ENCODE peak calls at places on chromosomes 2 and 18, in seven cellular contexts. One of them, this sample, is unnamed.

GRCh38 chr2:58052978-58053377 is 6.4 kb downstream of the VRK2 start:
- DNase-seq in NCI-H345: no peak
- DNase-seq in stimulated activated CD8-positive, alpha-beta memory T cell treated with anti-CD3 and anti-CD28 coated beads, Interleukin-7, amount 100 ng/mL, for 48 hours: no peak
- DNase-seq in GM12892: no peak
- DNase-seq in left kidney: no peak
- DNase-seq in T47D: no peak
- DNase-seq in CMK: no peak
- DNase-seq in this sample: peak

GRCh38 chr18:37426536-37427080 is 139.0 kb downstream of the CELF4 start:
- DNase-seq in NCI-H345: no peak
- DNase-seq in stimulated activated CD8-positive, alpha-beta memory T cell treated with anti-CD3 and anti-CD28 coated beads, Interleukin-7, amount 100 ng/mL, for 48 hours: no peak
- DNase-seq in GM12892: no peak
- DNase-seq in left kidney: no peak
- DNase-seq in T47D: no peak
- DNase-seq in CMK: no peak
- DNase-seq in this sample: no peak

GRCh38 chr2:133506962-133507361 is 61.3 kb downstream of the NCKAP5 start:
- DNase-seq in NCI-H345: peak
- DNase-seq in stimulated activated CD8-positive, alpha-beta memory T cell treated with anti-CD3 and anti-CD28 coated beads, Interleukin-7, amount 100 ng/mL, for 48 hours: no peak
- DNase-seq in GM12892: no peak
- DNase-seq in left kidney: no peak
- DNase-seq in T47D: no peak
- DNase-seq in CMK: no peak
- DNase-seq in this sample: no peak

GRCh38 chr2:143029141-143029540 is 100.1 kb upstream of the ARHGAP15 start:
- DNase-seq in NCI-H345: no peak
- DNase-seq in stimulated activated CD8-positive, alpha-beta memory T cell treated with anti-CD3 and anti-CD28 coated beads, Interleukin-7, amount 100 ng/mL, for 48 hours: no peak
- DNase-seq in GM12892: no peak
- DNase-seq in left kidney: no peak
- DNase-seq in T47D: no peak
- DNase-seq in CMK: no peak
- DNase-seq in this sample: no peak

GRCh38 chr2:218743072-218743471 is 32.4 kb downstream of the TTLL4 start:
- DNase-seq in NCI-H345: no peak
- DNase-seq in stimulated activated CD8-positive, alpha-beta memory T cell treated with anti-CD3 and anti-CD28 coated beads, Interleukin-7, amount 100 ng/mL, for 48 hours: no peak
- DNase-seq in GM12892: no peak
- DNase-seq in left kidney: no peak
- DNase-seq in T47D: no peak
- DNase-seq in CMK: no peak
- DNase-seq in this sample: no peak

GRCh38 chr2:141187063-141187429 is 943.8 kb downstream of the LRP1B start:
- DNase-seq in NCI-H345: no peak
- DNase-seq in stimulated activated CD8-positive, alpha-beta memory T cell treated with anti-CD3 and anti-CD28 coated beads, Interleukin-7, amount 100 ng/mL, for 48 hours: no peak
- DNase-seq in GM12892: no peak
- DNase-seq in left kidney: peak
- DNase-seq in T47D: no peak
- DNase-seq in CMK: no peak
- DNase-seq in this sample: no peak

GRCh38 chr2:96693286-96694200 is 46.3 kb downstream of the LMAN2L start:
- DNase-seq in NCI-H345: no peak
- DNase-seq in stimulated activated CD8-positive, alpha-beta memory T cell treated with anti-CD3 and anti-CD28 coated beads, Interleukin-7, amount 100 ng/mL, for 48 hours: no peak
- DNase-seq in GM12892: no peak
- DNase-seq in left kidney: no peak
- DNase-seq in T47D: no peak
- DNase-seq in CMK: no peak
- DNase-seq in this sample: no peak

GRCh38 chr18:52348209-52348608 is 8.2 kb downstream of the DCC start:
- DNase-seq in NCI-H345: no peak
- DNase-seq in stimulated activated CD8-positive, alpha-beta memory T cell treated with anti-CD3 and anti-CD28 coated beads, Interleukin-7, amount 100 ng/mL, for 48 hours: no peak
- DNase-seq in GM12892: no peak
- DNase-seq in left kidney: peak
- DNase-seq in T47D: no peak
- DNase-seq in CMK: peak
- DNase-seq in this sample: no peak

GRCh38 chr2:190099890-190100289 is 37.4 kb upstream of the MSTN start:
- DNase-seq in NCI-H345: no peak
- DNase-seq in stimulated activated CD8-positive, alpha-beta memory T cell treated with anti-CD3 and anti-CD28 coated beads, Interleukin-7, amount 100 ng/mL, for 48 hours: no peak
- DNase-seq in GM12892: no peak
- DNase-seq in left kidney: no peak
- DNase-seq in T47D: no peak
- DNase-seq in CMK: no peak
- DNase-seq in this sample: no peak

GRCh38 chr2:17223171-17223570 is 295.1 kb downstream of the RAD51AP2 start:
- DNase-seq in NCI-H345: no peak
- DNase-seq in stimulated activated CD8-positive, alpha-beta memory T cell treated with anti-CD3 and anti-CD28 coated beads, Interleukin-7, amount 100 ng/mL, for 48 hours: no peak
- DNase-seq in GM12892: no peak
- DNase-seq in left kidney: peak
- DNase-seq in T47D: no peak
- DNase-seq in CMK: no peak
- DNase-seq in this sample: no peak

GRCh38 chr2:237732790-237733349 is 65.7 kb upstream of the RBM44 start:
- DNase-seq in NCI-H345: no peak
- DNase-seq in stimulated activated CD8-positive, alpha-beta memory T cell treated with anti-CD3 and anti-CD28 coated beads, Interleukin-7, amount 100 ng/mL, for 48 hours: no peak
- DNase-seq in GM12892: no peak
- DNase-seq in left kidney: peak
- DNase-seq in T47D: no peak
- DNase-seq in CMK: no peak
- DNase-seq in this sample: no peak

This sample was measured in NCI-H2227 treated with DMSO at 0.1 percent for 48 hours.